ENCODE peak calls at places on chromosomes 11 and 22, in four cellular contexts. A is A549, F is endothelial cell of umbilical vein, M is GM12878. Q is an unnamed sample.
A peak's percentile ranks its signal among the peaks of the same experiment; 100 is the strongest.

GRCh38 chr11:14424096-14424495 is 65.1 kb upstream of the RRAS2 start:
- DNase-seq in F (peak; percentile 40), A (no peak), M (no peak), Q (no peak)

GRCh38 chr11:119432484-119433368 is 9.8 kb upstream of the THY1 start:
- DNase-seq in A (no peak), F (no peak), M (no peak), Q (no peak)

GRCh38 chr22:21865041-21865440 is 2.4 kb downstream of the MAPK1 start:
- DNase-seq in A (no peak), M (no peak), F (peak; percentile 67), Q (peak; percentile 22)

GRCh38 chr11:86934263-86934932 is 20.8 kb downstream of the FZD4 start:
- DNase-seq in A (no peak), M (no peak), F (peak; percentile 66), Q (no peak)

GRCh38 chr11:125315088-125315740 is 150.7 kb downstream of the PKNOX2 start:
- DNase-seq in M (no peak), A (no peak), F (peak; percentile 45), Q (no peak)

GRCh38 chr11:36055356-36055755 is 111.5 kb downstream of the LDLRAD3 start:
- DNase-seq in A (no peak), M (no peak), F (no peak), Q (no peak)

GRCh38 chr11:41099654-41100053 is 359.8 kb downstream of the LRRC4C start:
- DNase-seq in A (no peak), F (no peak), M (no peak), Q (no peak)

GRCh38 chr11:121652982-121653381 is 200.2 kb upstream of the SORL1-AS1 start:
- DNase-seq in A (no peak), F (peak; percentile 10), M (no peak), Q (no peak)

GRCh38 chr22:46004105-46004866 is 27.3 kb upstream of the WNT7B start:
- DNase-seq in M (no peak), A (no peak), F (no peak), Q (peak; percentile 74)

GRCh38 chr11:1060885-1061616 is 13.6 kb upstream of the MUC2 start:
- DNase-seq in A (peak; percentile 89), M (no peak), F (peak; percentile 36), Q (no peak)

GRCh38 chr11:94737171-94737611 is 31.0 kb upstream of the AMOTL1 start:
- DNase-seq in M (no peak), F (no peak), A (peak; percentile 49), Q (no peak)

GRCh38 chr11:76783901-76784813 is 1.0 kb downstream of the TSKU start:
- DNase-seq in F (peak; percentile 84), A (peak; percentile 73), M (no peak), Q (peak; percentile 85)

GRCh38 chr11:3775761-3776406 is 21.5 kb downstream of the NUP98 start:
- DNase-seq in M (no peak), F (no peak), A (no peak), Q (no peak)

GRCh38 chr11:94088906-94089305 is 39.7 kb upstream of the PANX1 start:
- DNase-seq in A (no peak), M (no peak), F (no peak), Q (no peak)

GRCh38 chr11:108967571-108967970 is 302.7 kb downstream of the DDX10 start:
- DNase-seq in F (no peak), A (no peak), M (no peak), Q (no peak)

GRCh38 chr11:71300187-71300586 is 47.8 kb upstream of the SHANK2 start:
- DNase-seq in A (no peak), F (no peak), M (no peak), Q (no peak)

GRCh38 chr11:71293961-71294782 is 41.8 kb upstream of the SHANK2 start:
- DNase-seq in A (no peak), F (no peak), M (no peak), Q (no peak)

GRCh38 chr11:71298761-71299181 is 46.4 kb upstream of the SHANK2 start:
- DNase-seq in M (no peak), F (no peak), A (peak; percentile 17), Q (no peak)

GRCh38 chr11:71298016-71298550 is 45.7 kb upstream of the SHANK2 start:
- DNase-seq in A (no peak), M (no peak), F (no peak), Q (no peak)

DNA sequence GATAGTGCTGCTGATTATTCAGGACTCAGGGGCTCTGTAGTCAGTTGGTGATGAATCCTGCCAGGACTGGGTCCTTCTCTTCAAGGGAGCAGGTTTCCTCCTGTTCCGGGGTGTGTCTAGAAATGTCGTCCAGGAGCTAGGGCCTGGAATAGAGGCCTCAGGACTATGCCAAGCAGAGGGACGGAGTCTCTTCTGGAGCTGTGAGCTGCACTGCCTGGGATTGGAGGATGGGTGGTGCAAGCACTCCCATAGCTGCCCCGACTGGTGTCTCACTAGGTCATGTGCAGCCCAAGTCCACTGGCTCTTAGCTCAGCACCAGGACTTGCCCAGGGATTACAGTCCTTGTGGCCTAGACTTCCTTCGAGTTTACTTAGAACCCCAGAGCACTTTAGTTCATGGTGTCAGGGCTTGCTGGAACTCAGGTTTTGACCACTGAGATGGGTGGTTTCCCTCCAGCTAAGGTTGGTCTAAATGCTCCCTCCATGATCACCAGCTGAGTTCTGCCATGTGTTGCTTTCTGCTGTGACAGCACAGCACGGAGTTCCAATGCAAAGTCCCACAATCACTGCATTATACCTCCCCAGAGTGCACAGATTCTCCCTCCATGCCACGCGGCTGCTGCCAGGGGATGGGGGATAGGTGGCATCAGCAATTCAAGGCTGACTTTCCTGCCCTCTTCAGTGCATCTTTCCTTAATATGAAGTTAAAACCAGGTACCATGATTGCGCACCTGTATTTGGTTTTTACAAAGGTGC is 42.6 kb upstream of the SHANK2 start:
- DNase-seq in A (no peak), F (no peak), M (no peak), Q (no peak)
- TF ChIP-seq MYC in A (no peak), F (no peak), M (no peak), Q (no peak)

DNA sequence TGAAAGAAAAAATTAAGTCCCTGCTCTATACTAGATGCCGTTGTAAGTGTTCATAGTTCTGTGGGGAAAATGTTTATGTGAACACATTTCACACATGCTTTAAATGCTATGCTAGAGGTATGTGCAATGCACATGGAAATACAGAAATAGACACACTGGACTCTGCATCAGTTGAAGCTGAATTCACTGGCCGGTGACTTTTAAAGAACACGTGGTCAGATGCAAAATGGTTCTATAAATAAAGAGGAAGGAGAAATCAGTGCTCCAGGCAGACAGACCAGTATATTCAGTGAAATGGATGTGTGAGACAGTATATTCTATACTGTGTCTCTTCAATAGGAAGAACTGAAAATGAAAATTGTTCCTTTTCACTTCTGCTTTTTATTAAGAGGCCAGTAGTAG is 29.9 kb downstream of the TRPC6 start:
- DNase-seq in A (no peak), F (no peak), M (peak; percentile 50), Q (no peak)
- H3K4me3 ChIP-seq in A (no peak overlapping the region), F (no peak overlapping the region), M (no peak overlapping the region), Q (no peak overlapping the region)

GRCh38 chr22:26529345-26529744 is 17.1 kb upstream of the TFIP11 start:
- DNase-seq in F (no peak), A (peak; percentile 22), M (no peak), Q (peak; percentile 74)
- TF ChIP-seq MAX in F (no peak), A (no peak), M (no peak), Q (no peak)

GRCh38 chr22:31962392-31963113 is 18.2 kb downstream of the YWHAH start:
- DNase-seq in F (no peak), A (no peak), M (no peak), Q (no peak)

GRCh38 chr22:31956360-31956759 is 12.0 kb downstream of the YWHAH start:
- DNase-seq in A (no peak), F (no peak), M (no peak), Q (no peak)

GRCh38 chr22:31957970-31958594 is 13.7 kb downstream of the YWHAH start:
- DNase-seq in M (no peak), F (no peak), A (no peak), Q (no peak)

GRCh38 chr22:31960767-31961166 is 16.4 kb downstream of the YWHAH start:
- DNase-seq in A (no peak), M (no peak), F (no peak), Q (no peak)

GRCh38 chr22:31958625-31959239 is 14.4 kb downstream of the YWHAH start:
- DNase-seq in A (no peak), M (no peak), F (no peak), Q (no peak)
- TF ChIP-seq MYC in A (no peak), M (no peak), F (no peak), Q (no peak)

DNA sequence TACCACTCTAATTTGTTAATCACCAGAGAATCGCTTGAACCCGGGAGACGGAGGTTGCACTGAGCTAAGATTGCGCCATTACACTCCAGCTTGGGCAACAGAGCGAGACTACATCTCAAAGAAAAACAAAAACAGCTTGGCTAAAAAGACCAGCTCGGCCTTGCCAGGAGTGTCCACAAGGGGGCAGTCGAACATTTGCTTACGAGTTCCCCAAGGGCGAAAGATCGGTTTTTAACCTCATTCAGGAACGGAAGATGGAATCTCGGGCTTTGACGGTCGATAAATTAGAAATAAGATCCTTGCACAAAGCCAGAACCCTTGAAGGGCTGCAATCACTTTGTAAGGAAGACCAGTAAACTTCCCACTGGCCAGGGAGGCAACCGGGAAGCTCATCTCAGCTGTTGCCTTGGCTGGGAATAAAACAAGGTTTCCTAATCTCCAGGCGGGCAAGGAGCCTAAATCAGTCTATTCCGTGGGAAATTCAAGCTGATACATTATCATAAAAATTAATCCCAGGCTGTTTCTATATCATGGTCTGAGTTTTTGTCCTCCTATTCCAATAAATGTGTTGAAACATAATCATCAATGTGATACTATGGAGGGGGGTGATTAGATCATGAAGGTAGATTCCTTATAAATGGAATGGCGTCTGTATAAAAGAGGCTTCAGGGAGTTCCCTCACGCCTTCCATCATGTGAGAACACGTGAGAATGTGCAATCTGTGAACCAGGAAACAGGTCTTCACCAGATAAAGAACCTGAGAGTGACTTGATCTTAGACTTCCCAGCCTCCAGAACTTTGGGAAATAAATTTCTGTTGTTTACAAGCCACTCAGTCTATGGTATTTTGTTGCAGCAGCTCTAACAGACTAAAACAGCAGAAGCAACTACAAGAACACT is 14.9 kb upstream of the SLC29A2 start:
- DNase-seq in F (peak; percentile 77), M (peak; percentile 41), A (peak; percentile 89), Q (peak; percentile 90)
- H3K4me3 ChIP-seq in F (no peak overlapping the region), M (no peak overlapping the region), A (peak overlapping the region; percentile 27), Q (no peak overlapping the region)

GRCh38 chr22:48037618-48038017 is 1275.2 kb downstream of the TBC1D22A start:
- DNase-seq in F (no peak), M (no peak), A (no peak), Q (no peak)
- TF ChIP-seq MAX in F (no peak), M (no peak), A (no peak), Q (no peak)

GRCh38 chr22:44698531-44699421 is 3.2 kb upstream of the PRR5 start:
- DNase-seq in M (no peak), F (no peak), A (no peak), Q (no peak)
- TF ChIP-seq MYC in M (no peak), F (no peak), A (no peak), Q (no peak)

GRCh38 chr11:2366733-2367132 is 10.4 kb upstream of the CD81 start:
- DNase-seq in A (no peak), M (no peak), F (no peak), Q (no peak)

GRCh38 chr11:2368851-2369180 is 8.3 kb upstream of the CD81 start:
- DNase-seq in M (no peak), F (no peak), A (no peak), Q (no peak)

GRCh38 chr11:2369320-2369719 is 7.8 kb upstream of the CD81 start:
- DNase-seq in M (no peak), A (no peak), F (no peak), Q (no peak)

GRCh38 chr11:2367266-2368160 is 9.6 kb upstream of the CD81 start:
- DNase-seq in A (no peak), M (no peak), F (no peak), Q (no peak)

GRCh38 chr11:2368178-2368850 is 8.8 kb upstream of the CD81 start:
- DNase-seq in A (no peak), F (no peak), M (no peak), Q (no peak)
- H3K4me3 ChIP-seq in A (no peak overlapping the region), F (no peak overlapping the region), M (no peak overlapping the region), Q (no peak overlapping the region)

Q was measured in NB4.